ENCODE peak calls at places on chromosomes 2 and 18, in five cellular contexts. A, E, L, H and Z are unnamed samples.

GRCh38 chr2:7878786-7879515 is 802.9 kb upstream of the ID2 start:
- DNase-seq in H (no peak), L (no peak), E (no peak), A (no peak), Z (no peak)

GRCh38 chr18:31835528-31836138 is 75.0 kb upstream of the SLC25A52 start:
- DNase-seq in H (no peak), A (no peak), E (no peak), L (peak), Z (no peak)

GRCh38 chr2:193502363-193503035 is 1307.8 kb upstream of the TMEFF2 start:
- DNase-seq in H (no peak), E (no peak), L (no peak), A (no peak), Z (no peak)

GRCh38 chr2:68977453-68977852 is 3.0 kb downstream of the GKN1 start:
- DNase-seq in H (no peak), L (no peak), A (no peak), E (peak), Z (no peak)

GRCh38 chr2:171084128-171084527 is 76.6 kb downstream of the TLK1 start:
- DNase-seq in L (no peak), H (no peak), A (no peak), E (no peak), Z (no peak)

GRCh38 chr2:216057688-216058193 is 23.9 kb downstream of the PECR start:
- DNase-seq in E (peak), A (peak), L (peak), H (peak), Z (peak)

GRCh38 chr2:179860255-179861026 is 971 bp downstream of the ZNF385B start:
- DNase-seq in A (no peak), L (no peak), E (no peak), H (peak), Z (no peak)

GRCh38 chr2:126827371-126827770 is 71.3 kb upstream of the TEX51 start:
- DNase-seq in E (no peak), L (no peak), H (no peak), A (no peak), Z (no peak)

GRCh38 chr2:188976545-188977268 is 2.5 kb downstream of the COL3A1 start:
- DNase-seq in L (no peak), A (no peak), E (no peak), H (no peak), Z (no peak)
- TF ChIP-seq CTCF in L (no peak), A (peak), E (no peak), H (no peak), Z (peak)

DNA sequence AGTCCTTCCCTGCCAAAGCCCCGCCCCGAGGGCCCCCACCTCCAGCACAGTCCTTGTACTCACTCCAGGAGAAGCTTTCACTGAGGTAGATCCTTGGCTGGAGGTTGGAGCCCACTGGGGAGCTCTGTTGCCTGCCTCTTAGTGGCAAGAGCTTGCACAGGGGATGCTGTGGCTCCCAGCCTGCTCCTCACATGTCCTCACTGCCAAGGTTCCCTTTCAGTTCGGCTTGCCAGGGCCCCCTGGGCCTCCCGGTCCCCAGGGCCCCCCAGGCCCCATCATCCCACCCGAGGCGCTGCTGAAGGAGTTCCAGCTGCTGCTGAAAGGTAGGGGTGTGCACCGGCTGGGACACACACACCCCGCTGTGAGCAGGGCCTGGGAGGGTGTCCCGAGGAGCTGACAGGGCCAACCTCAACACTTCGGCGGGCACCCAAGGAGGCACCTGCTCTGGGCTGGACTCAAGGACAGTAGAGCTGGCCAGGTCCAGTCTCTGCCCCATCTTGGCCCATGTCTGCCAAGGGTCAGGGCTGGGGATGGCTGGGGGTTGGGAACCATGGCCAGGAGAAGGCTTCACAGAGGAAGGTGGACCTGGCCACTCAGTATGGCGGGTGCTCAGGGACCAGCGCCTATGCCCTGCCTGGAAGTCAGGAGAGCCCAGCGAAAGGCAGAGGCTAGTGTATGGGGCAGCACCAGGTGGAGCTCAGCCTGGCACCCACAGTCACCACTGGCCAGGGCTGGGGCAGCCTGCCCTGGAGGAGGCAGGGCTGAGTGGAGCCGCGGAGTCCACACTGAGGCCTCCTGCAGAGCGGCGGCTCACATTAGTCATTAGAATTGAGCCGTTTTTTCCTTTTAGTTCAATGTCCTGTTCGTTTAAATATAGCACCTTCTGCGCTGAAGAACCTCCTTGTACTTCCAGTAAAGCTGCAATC is 4.0 kb downstream of the ERFE start:
- DNase-seq in A (no peak), L (no peak), E (no peak), H (no peak), Z (no peak)
- H3K4me3 ChIP-seq in A (peak), L (peak), E (no peak), H (no peak), Z (no peak)

DNA sequence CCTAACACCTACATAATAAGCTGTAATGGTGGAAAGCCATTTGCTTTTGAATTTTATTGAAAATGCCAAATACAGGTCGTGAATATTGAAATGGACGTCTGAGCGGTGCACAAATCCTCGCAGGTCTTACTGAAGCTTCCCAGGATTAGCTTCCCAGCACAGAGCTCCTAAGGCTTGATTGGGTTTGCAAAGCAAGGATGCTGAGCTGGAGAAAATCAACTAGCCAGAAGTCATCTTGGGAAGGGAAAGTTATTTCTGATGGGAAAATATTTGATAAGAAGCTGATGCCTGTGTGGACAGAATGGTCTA is 40.9 kb upstream of the DAPL1 start:
- DNase-seq in L (no peak), A (no peak), H (no peak), E (no peak), Z (no peak)
- TF ChIP-seq CTCF in L (no peak), A (no peak), H (no peak), E (no peak), Z (no peak)

GRCh38 chr2:46984034-46984433 is 68.4 kb upstream of the MCFD2 start:
- DNase-seq in A (no peak), L (no peak), H (no peak), E (no peak), Z (no peak)
- H3K4me3 ChIP-seq in A (no peak), L (no peak), H (no peak), E (no peak), Z (no peak)

GRCh38 chr2:88170472-88170892 is 336 bp downstream of the THNSL2 start:
- DNase-seq in E (no peak), A (no peak), H (no peak), L (no peak), Z (no peak)
- TF ChIP-seq CTCF in E (no peak), A (peak), H (no peak), L (no peak), Z (no peak)

GRCh38 chr2:53150146-53150545 is 617.5 kb upstream of the CHAC2 start:
- DNase-seq in A (no peak), H (no peak), E (no peak), L (no peak), Z (no peak)
- H3K4me3 ChIP-seq in A (no peak), H (no peak), E (no peak), L (no peak), Z (no peak)

GRCh38 chr2:202588647-202589581 is 45.9 kb upstream of the FAM117B start:
- DNase-seq in L (peak), A (peak), H (peak), E (peak), Z (no peak)
- TF ChIP-seq CTCF in L (peak), A (peak), H (peak), E (peak), Z (peak)

DNA sequence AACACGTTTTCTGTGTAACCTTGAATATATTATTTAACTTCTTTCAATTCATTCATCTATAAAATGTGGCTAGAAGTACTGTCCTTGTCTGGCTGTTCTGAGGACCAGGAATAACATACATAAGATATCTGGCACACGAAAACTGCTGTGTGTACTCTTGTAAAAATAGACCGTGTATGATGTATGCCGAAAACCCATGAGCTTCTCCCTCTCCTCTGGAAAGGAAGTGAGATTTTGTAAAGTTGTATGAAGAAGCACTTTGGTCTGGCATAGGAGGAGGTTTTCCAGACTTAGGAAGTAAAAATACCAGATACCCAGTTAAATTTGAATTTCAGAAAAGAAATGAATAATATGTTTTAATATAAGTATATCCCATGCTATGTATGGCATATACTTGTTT is 229.4 kb downstream of the GALR1 start:
- DNase-seq in E (no peak), A (no peak), H (no peak), L (no peak), Z (no peak)
- H3K4me3 ChIP-seq in E (no peak), A (no peak), H (no peak), L (no peak), Z (no peak)